ENCODE peak calls at places on chromosomes 7 and 10, in five cellular contexts. One of them, this sample, is unnamed.

GRCh38 chr7:75861636-75862035 is 17.2 kb upstream of the RHBDD2 start:
- DNase-seq in transverse colon: no peak
- DNase-seq in DND-41: no peak
- DNase-seq in dorsolateral prefrontal cortex: no peak
- DNase-seq in tibial artery: no peak
- DNase-seq in this sample: no peak

GRCh38 chr10:18290651-18291313 is 150.6 kb downstream of the CACNB2 start:
- DNase-seq in transverse colon: no peak
- DNase-seq in DND-41: no peak
- DNase-seq in dorsolateral prefrontal cortex: no peak
- DNase-seq in tibial artery: no peak
- DNase-seq in this sample: no peak

GRCh38 chr10:485776-486572 is 203.5 kb downstream of the DIP2C start:
- DNase-seq in transverse colon: no peak
- DNase-seq in DND-41: no peak
- DNase-seq in dorsolateral prefrontal cortex: no peak
- DNase-seq in tibial artery: no peak
- DNase-seq in this sample: peak

GRCh38 chr10:57716884-57717283 is 550.8 kb downstream of the IPMK start:
- DNase-seq in transverse colon: no peak
- DNase-seq in DND-41: no peak
- DNase-seq in dorsolateral prefrontal cortex: no peak
- DNase-seq in tibial artery: no peak
- DNase-seq in this sample: no peak

GRCh38 chr7:29290829-29291228 is 96.3 kb downstream of the CHN2 start:
- DNase-seq in transverse colon: no peak
- DNase-seq in DND-41: no peak
- DNase-seq in dorsolateral prefrontal cortex: no peak
- DNase-seq in tibial artery: no peak
- DNase-seq in this sample: no peak

GRCh38 chr7:50317221-50317678 is 12.7 kb downstream of the IKZF1 start:
- DNase-seq in transverse colon: no peak
- DNase-seq in DND-41: no peak
- DNase-seq in dorsolateral prefrontal cortex: no peak
- DNase-seq in tibial artery: no peak
- DNase-seq in this sample: no peak

GRCh38 chr7:44156453-44157010 is 15.4 kb upstream of the MYL7 start:
- DNase-seq in transverse colon: no peak
- DNase-seq in DND-41: no peak
- DNase-seq in dorsolateral prefrontal cortex: no peak
- DNase-seq in tibial artery: no peak
- DNase-seq in this sample: no peak

GRCh38 chr7:73707045-73707631 is 12.3 kb downstream of the STX1A start:
- DNase-seq in transverse colon: peak
- DNase-seq in DND-41: peak
- DNase-seq in dorsolateral prefrontal cortex: peak
- DNase-seq in tibial artery: peak
- DNase-seq in this sample: peak

GRCh38 chr7:131238260-131238940 is 89.3 kb upstream of the MKLN1 start:
- DNase-seq in transverse colon: no peak
- DNase-seq in DND-41: no peak
- DNase-seq in dorsolateral prefrontal cortex: no peak
- DNase-seq in tibial artery: no peak
- DNase-seq in this sample: no peak

GRCh38 chr10:55024718-55025117 is 223.7 kb upstream of the PCDH15 start:
- DNase-seq in transverse colon: no peak
- DNase-seq in DND-41: no peak
- DNase-seq in dorsolateral prefrontal cortex: no peak
- DNase-seq in tibial artery: no peak
- DNase-seq in this sample: no peak

GRCh38 chr10:24882047-24882698 is 70.2 kb downstream of the PRTFDC1 start:
- DNase-seq in transverse colon: peak
- DNase-seq in DND-41: peak
- DNase-seq in dorsolateral prefrontal cortex: no peak
- DNase-seq in tibial artery: peak
- DNase-seq in this sample: no peak
- TF ChIP-seq CTCF in transverse colon: no peak
- TF ChIP-seq CTCF in DND-41: no peak
- TF ChIP-seq CTCF in dorsolateral prefrontal cortex: no peak
- TF ChIP-seq CTCF in tibial artery: no peak
- TF ChIP-seq CTCF in this sample: no peak

GRCh38 chr10:93447019-93447418 is 35.1 kb downstream of the MYOF start:
- DNase-seq in transverse colon: no peak
- DNase-seq in DND-41: no peak
- DNase-seq in dorsolateral prefrontal cortex: no peak
- DNase-seq in tibial artery: no peak
- DNase-seq in this sample: no peak
- H3K27ac ChIP-seq in transverse colon: peak
- H3K27ac ChIP-seq in DND-41: no peak
- H3K27ac ChIP-seq in dorsolateral prefrontal cortex: no peak
- H3K27ac ChIP-seq in tibial artery: peak
- H3K27ac ChIP-seq in this sample: no peak

GRCh38 chr7:140605337-140605736 is 35.3 kb downstream of the DENND2A start:
- DNase-seq in transverse colon: no peak
- DNase-seq in DND-41: no peak
- DNase-seq in dorsolateral prefrontal cortex: no peak
- DNase-seq in tibial artery: no peak
- DNase-seq in this sample: no peak
- TF ChIP-seq CTCF in transverse colon: no peak
- TF ChIP-seq CTCF in DND-41: no peak
- TF ChIP-seq CTCF in dorsolateral prefrontal cortex: no peak
- TF ChIP-seq CTCF in tibial artery: no peak
- TF ChIP-seq CTCF in this sample: no peak

GRCh38 chr10:22250897-22251605 is 33.2 kb upstream of the EBLN1 start:
- DNase-seq in transverse colon: no peak
- DNase-seq in DND-41: no peak
- DNase-seq in dorsolateral prefrontal cortex: no peak
- DNase-seq in tibial artery: no peak
- DNase-seq in this sample: no peak
- H3K27ac ChIP-seq in transverse colon: peak
- H3K27ac ChIP-seq in DND-41: no peak
- H3K27ac ChIP-seq in dorsolateral prefrontal cortex: peak
- H3K27ac ChIP-seq in tibial artery: peak
- H3K27ac ChIP-seq in this sample: peak

DNA sequence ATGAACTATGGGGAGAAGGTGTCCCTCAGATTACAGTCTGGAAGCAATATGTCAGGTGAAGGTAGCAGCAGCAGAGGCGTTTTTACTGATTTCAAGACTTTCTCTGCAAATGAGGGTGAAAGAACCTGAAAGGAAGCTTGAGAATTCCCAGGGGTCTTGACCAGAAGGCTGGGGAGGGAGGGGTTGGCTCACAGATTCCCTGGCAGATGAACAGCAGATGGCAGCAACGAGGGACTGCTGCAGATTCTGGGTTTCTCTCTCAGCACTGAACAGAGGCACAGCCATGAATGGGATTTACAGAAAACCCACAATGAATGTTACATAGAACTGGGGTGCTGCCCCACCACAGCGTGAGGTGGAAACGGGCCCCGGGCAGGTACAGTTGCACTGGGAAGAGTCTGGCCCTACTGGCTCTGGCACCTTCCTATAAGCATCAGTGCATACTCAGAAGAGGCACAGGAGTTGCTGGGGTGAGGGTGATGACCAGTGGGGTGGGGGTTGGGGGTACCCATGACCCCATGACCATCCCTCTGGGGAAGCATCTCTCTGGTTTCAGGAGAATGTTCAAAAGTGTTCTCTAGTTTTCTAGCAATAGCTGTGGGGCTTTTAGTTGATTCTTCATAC is 317.8 kb downstream of the SH2D4B start:
- DNase-seq in transverse colon: no peak
- DNase-seq in DND-41: peak
- DNase-seq in dorsolateral prefrontal cortex: no peak
- DNase-seq in tibial artery: no peak
- DNase-seq in this sample: no peak
- TF ChIP-seq CTCF in transverse colon: no peak
- TF ChIP-seq CTCF in DND-41: peak
- TF ChIP-seq CTCF in dorsolateral prefrontal cortex: peak
- TF ChIP-seq CTCF in tibial artery: no peak
- TF ChIP-seq CTCF in this sample: no peak

DNA sequence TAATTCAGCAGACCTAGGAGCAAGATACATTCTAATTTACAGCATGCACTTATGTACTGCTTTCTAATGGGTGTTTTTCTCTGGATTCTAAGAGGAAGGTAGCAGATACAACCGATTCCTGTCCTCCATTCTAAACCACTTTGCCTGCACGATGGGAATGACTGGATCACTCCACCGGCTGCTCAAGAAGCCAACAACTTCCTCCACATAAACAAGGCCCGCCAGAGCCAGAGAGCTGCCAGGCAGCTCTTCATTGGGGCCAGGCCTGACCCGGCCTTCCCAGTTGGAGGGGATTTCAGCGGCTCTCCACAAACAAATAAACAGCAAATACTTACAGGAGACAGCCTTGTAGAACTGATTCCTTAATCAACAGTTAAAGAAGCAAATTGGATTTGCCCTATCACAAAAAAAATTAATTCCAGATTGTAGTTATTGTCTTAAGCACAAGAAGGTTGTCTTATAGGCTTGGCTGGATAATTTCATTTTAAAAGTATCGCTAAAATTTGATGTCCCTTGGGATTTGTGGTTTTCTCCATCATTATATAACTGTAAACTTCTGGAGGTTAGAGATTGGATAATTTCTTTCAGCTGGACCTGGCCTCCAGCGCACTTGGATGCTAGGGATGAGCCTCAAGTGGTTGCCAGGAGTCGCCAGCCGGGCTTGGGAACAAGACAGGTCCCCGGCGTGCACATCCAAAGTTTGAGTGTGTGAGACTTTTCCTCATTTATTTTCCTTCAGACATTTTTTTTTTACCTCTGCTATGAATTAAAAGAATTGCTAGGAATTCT is 20.9 kb downstream of the EBF3 start:
- DNase-seq in transverse colon: no peak
- DNase-seq in DND-41: no peak
- DNase-seq in dorsolateral prefrontal cortex: no peak
- DNase-seq in tibial artery: no peak
- DNase-seq in this sample: no peak
- H3K27ac ChIP-seq in transverse colon: no peak
- H3K27ac ChIP-seq in DND-41: no peak
- H3K27ac ChIP-seq in dorsolateral prefrontal cortex: no peak
- H3K27ac ChIP-seq in tibial artery: no peak
- H3K27ac ChIP-seq in this sample: no peak

GRCh38 chr7:158958618-158959017 is 102.3 kb downstream of the DYNC2I1 start:
- DNase-seq in transverse colon: no peak
- DNase-seq in DND-41: no peak
- DNase-seq in dorsolateral prefrontal cortex: no peak
- DNase-seq in tibial artery: no peak
- DNase-seq in this sample: no peak

GRCh38 chr7:158956805-158957506 is 100.6 kb downstream of the DYNC2I1 start:
- DNase-seq in transverse colon: no peak
- DNase-seq in DND-41: no peak
- DNase-seq in dorsolateral prefrontal cortex: no peak
- DNase-seq in tibial artery: no peak
- DNase-seq in this sample: no peak

GRCh38 chr7:158957507-158957900 is 101.1 kb downstream of the DYNC2I1 start:
- DNase-seq in transverse colon: no peak
- DNase-seq in DND-41: no peak
- DNase-seq in dorsolateral prefrontal cortex: no peak
- DNase-seq in tibial artery: no peak
- DNase-seq in this sample: peak

GRCh38 chr7:158959021-158959717 is 102.8 kb downstream of the DYNC2I1 start:
- DNase-seq in transverse colon: no peak
- DNase-seq in DND-41: no peak
- DNase-seq in dorsolateral prefrontal cortex: no peak
- DNase-seq in tibial artery: no peak
- DNase-seq in this sample: no peak

DNA sequence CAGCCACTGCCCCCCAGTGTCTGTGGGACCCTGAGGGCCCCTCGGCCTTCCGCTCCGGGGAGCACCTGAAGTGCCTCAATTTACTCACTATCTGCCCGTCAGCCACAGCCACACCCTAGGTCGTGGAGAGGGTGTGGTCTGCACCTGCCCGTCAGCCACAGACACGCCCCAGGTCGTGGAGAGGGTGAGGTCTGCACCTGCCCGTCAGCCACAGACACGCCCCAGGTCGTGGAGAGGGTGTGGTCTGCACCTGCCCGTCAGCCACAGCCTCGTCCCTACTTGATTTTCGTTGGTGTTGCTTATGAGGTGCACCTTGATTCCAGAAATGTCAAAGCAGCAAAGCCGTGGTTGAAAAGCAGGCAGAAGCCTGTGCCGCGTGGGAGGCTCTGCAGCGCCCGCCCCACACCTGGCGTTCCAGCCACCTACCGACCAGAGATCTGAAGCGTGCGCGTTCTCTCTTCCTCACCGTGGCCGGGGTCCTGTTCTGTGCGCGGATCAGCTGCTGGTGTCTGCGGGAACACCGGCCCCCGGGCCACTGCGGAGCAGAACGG is 101.6 kb downstream of the DYNC2I1 start:
- DNase-seq in transverse colon: peak
- DNase-seq in DND-41: no peak
- DNase-seq in dorsolateral prefrontal cortex: no peak
- DNase-seq in tibial artery: no peak
- DNase-seq in this sample: peak
- TF ChIP-seq CTCF in transverse colon: no peak
- TF ChIP-seq CTCF in DND-41: no peak
- TF ChIP-seq CTCF in dorsolateral prefrontal cortex: no peak
- TF ChIP-seq CTCF in tibial artery: no peak
- TF ChIP-seq CTCF in this sample: no peak